ENCODE peak calls at places on chromosomes 4 and X, in six cellular contexts. One of them, this sample, is unnamed.

GRCh38 chrX:74493806-74494205 is 72.5 kb downstream of the SLC16A2 start:
- DNase-seq in neural progenitor cell: peak; percentile 23
- DNase-seq in CD4-positive, CD25-positive, alpha-beta regulatory T cell: no peak
- DNase-seq in A549: no peak
- DNase-seq in adrenal gland: no peak
- DNase-seq in CD8-positive, alpha-beta T cell: no peak
- DNase-seq in this sample: no peak

GRCh38 chr4:57499786-57500185 is 389.6 kb upstream of the IGFBP7 start:
- DNase-seq in neural progenitor cell: no peak
- DNase-seq in CD4-positive, CD25-positive, alpha-beta regulatory T cell: no peak
- DNase-seq in A549: peak; percentile 59
- DNase-seq in adrenal gland: no peak
- DNase-seq in CD8-positive, alpha-beta T cell: no peak
- DNase-seq in this sample: no peak

GRCh38 chr4:61004651-61005170 is 195.4 kb upstream of the ADGRL3 start:
- DNase-seq in neural progenitor cell: no peak
- DNase-seq in CD4-positive, CD25-positive, alpha-beta regulatory T cell: no peak
- DNase-seq in A549: no peak
- DNase-seq in adrenal gland: no peak
- DNase-seq in CD8-positive, alpha-beta T cell: no peak
- DNase-seq in this sample: no peak

GRCh38 chr4:141713771-141714445 is 77.5 kb downstream of the IL15 start:
- DNase-seq in neural progenitor cell: no peak
- DNase-seq in CD4-positive, CD25-positive, alpha-beta regulatory T cell: no peak
- DNase-seq in A549: peak; percentile 18
- DNase-seq in adrenal gland: no peak
- DNase-seq in CD8-positive, alpha-beta T cell: no peak
- DNase-seq in this sample: no peak

GRCh38 chr4:89753601-89754066 is 83.3 kb downstream of the SNCA start:
- DNase-seq in neural progenitor cell: no peak
- DNase-seq in CD4-positive, CD25-positive, alpha-beta regulatory T cell: no peak
- DNase-seq in A549: peak; percentile 62
- DNase-seq in adrenal gland: no peak
- DNase-seq in CD8-positive, alpha-beta T cell: no peak
- DNase-seq in this sample: no peak

GRCh38 chrX:153491351-153492152 is 3.2 kb upstream of the BGN start:
- DNase-seq in neural progenitor cell: no peak
- DNase-seq in CD4-positive, CD25-positive, alpha-beta regulatory T cell: no peak
- DNase-seq in A549: no peak
- DNase-seq in adrenal gland: no peak
- DNase-seq in CD8-positive, alpha-beta T cell: no peak
- DNase-seq in this sample: no peak

GRCh38 chr4:177220376-177220775 is 89.3 kb upstream of the NEIL3 start:
- DNase-seq in neural progenitor cell: no peak
- DNase-seq in CD4-positive, CD25-positive, alpha-beta regulatory T cell: no peak
- DNase-seq in A549: no peak
- DNase-seq in adrenal gland: no peak
- DNase-seq in CD8-positive, alpha-beta T cell: no peak
- DNase-seq in this sample: no peak

GRCh38 chrX:138897621-138898492 is 186.3 kb upstream of the FGF13 start:
- DNase-seq in neural progenitor cell: no peak
- DNase-seq in CD4-positive, CD25-positive, alpha-beta regulatory T cell: no peak
- DNase-seq in A549: no peak
- DNase-seq in adrenal gland: no peak
- DNase-seq in CD8-positive, alpha-beta T cell: no peak
- DNase-seq in this sample: no peak

GRCh38 chrX:134654398-134655012 is 3.8 kb downstream of the PLAC1 start:
- DNase-seq in neural progenitor cell: no peak
- DNase-seq in CD4-positive, CD25-positive, alpha-beta regulatory T cell: no peak
- DNase-seq in A549: no peak
- DNase-seq in adrenal gland: no peak
- DNase-seq in CD8-positive, alpha-beta T cell: no peak
- DNase-seq in this sample: no peak

GRCh38 chrX:80721186-80721585 is 88.5 kb downstream of the BRWD3 start:
- DNase-seq in neural progenitor cell: no peak
- DNase-seq in CD4-positive, CD25-positive, alpha-beta regulatory T cell: no peak
- DNase-seq in A549: no peak
- DNase-seq in adrenal gland: no peak
- DNase-seq in CD8-positive, alpha-beta T cell: no peak
- DNase-seq in this sample: no peak

GRCh38 chr4:83582289-83582756 is 46.4 kb downstream of the GPAT3 start:
- DNase-seq in neural progenitor cell: no peak
- DNase-seq in CD4-positive, CD25-positive, alpha-beta regulatory T cell: no peak
- DNase-seq in A549: peak; percentile 59
- DNase-seq in adrenal gland: peak; percentile 81
- DNase-seq in CD8-positive, alpha-beta T cell: no peak
- DNase-seq in this sample: no peak

GRCh38 chr4:101191302-101192098 is 155.8 kb downstream of the PPP3CA start:
- DNase-seq in neural progenitor cell: peak; percentile 56
- DNase-seq in CD4-positive, CD25-positive, alpha-beta regulatory T cell: no peak
- DNase-seq in A549: peak; percentile 88
- DNase-seq in adrenal gland: peak; percentile 97
- DNase-seq in CD8-positive, alpha-beta T cell: no peak
- DNase-seq in this sample: no peak

GRCh38 chr4:970854-971520 is 2.4 kb downstream of the DGKQ start:
- DNase-seq in neural progenitor cell: no peak
- DNase-seq in CD4-positive, CD25-positive, alpha-beta regulatory T cell: no peak
- DNase-seq in A549: no peak
- DNase-seq in adrenal gland: no peak
- DNase-seq in CD8-positive, alpha-beta T cell: no peak
- DNase-seq in this sample: no peak

GRCh38 chr4:971670-972500 is 1.5 kb downstream of the DGKQ start:
- DNase-seq in neural progenitor cell: no peak
- DNase-seq in CD4-positive, CD25-positive, alpha-beta regulatory T cell: no peak
- DNase-seq in A549: no peak
- DNase-seq in adrenal gland: no peak
- DNase-seq in CD8-positive, alpha-beta T cell: no peak
- DNase-seq in this sample: no peak

GRCh38 chr4:968221-968620 is 5.1 kb downstream of the DGKQ start:
- DNase-seq in neural progenitor cell: no peak
- DNase-seq in CD4-positive, CD25-positive, alpha-beta regulatory T cell: no peak
- DNase-seq in A549: no peak
- DNase-seq in adrenal gland: no peak
- DNase-seq in CD8-positive, alpha-beta T cell: no peak
- DNase-seq in this sample: no peak

GRCh38 chr4:968621-969394 is 4.6 kb downstream of the DGKQ start:
- DNase-seq in neural progenitor cell: no peak
- DNase-seq in CD4-positive, CD25-positive, alpha-beta regulatory T cell: no peak
- DNase-seq in A549: no peak
- DNase-seq in adrenal gland: no peak
- DNase-seq in CD8-positive, alpha-beta T cell: no peak
- DNase-seq in this sample: no peak

DNA sequence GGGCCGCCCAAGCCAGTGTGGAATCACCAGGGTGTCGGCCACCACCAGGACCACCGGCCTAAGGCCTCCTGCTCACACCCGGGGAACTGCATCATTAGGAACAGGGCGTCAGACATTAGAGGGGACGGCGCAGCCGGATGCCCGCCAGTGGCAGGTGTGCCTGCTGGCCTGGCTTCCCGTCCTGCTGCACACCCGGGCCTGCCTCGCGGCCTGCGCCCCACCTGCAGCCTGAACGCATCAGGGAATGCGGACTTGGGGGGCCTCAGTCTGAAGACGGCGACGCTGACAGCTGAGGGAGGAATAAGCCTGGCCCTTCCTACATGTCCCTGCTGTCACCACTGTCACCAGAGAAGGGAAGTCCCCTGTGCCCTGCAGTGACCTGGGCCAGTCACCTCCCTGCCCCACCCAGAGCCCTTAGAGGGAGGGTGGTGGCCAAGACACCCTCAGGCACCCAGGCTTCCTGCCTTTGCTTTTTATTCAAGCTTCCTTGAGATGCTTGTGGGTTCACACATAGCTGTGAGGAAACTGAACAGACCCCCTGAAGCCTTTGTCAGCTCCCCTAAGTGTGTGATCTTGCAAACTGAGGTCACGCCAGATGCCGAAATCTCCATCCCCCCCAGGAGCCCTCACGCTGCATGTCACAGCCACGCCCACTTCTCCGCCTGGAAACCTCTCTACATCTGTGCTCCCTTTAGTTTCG is 3.2 kb downstream of the DGKQ start:
- DNase-seq in neural progenitor cell: no peak
- DNase-seq in CD4-positive, CD25-positive, alpha-beta regulatory T cell: no peak
- DNase-seq in A549: no peak
- DNase-seq in adrenal gland: no peak
- DNase-seq in CD8-positive, alpha-beta T cell: peak; percentile 68
- DNase-seq in this sample: no peak
- H3K9me3 ChIP-seq in neural progenitor cell: no peaks in the 10 kb centered on the region
- H3K9me3 ChIP-seq in CD4-positive, CD25-positive, alpha-beta regulatory T cell: no peaks in the 10 kb centered on the region
- H3K9me3 ChIP-seq in A549: no peaks in the 10 kb centered on the region
- H3K9me3 ChIP-seq in adrenal gland: no peaks in the 10 kb centered on the region
- H3K9me3 ChIP-seq in CD8-positive, alpha-beta T cell: no peaks in the 10 kb centered on the region
- H3K9me3 ChIP-seq in this sample: no peaks in the 10 kb centered on the region

GRCh38 chr4:106142616-106143015 is 173.4 kb downstream of the TBCK start:
- DNase-seq in neural progenitor cell: no peak
- DNase-seq in CD4-positive, CD25-positive, alpha-beta regulatory T cell: no peak
- DNase-seq in A549: no peak
- DNase-seq in adrenal gland: no peak
- DNase-seq in CD8-positive, alpha-beta T cell: no peak
- DNase-seq in this sample: no peak
- H3K9me3 ChIP-seq in neural progenitor cell: no peaks in the 10 kb centered on the region
- H3K9me3 ChIP-seq in CD4-positive, CD25-positive, alpha-beta regulatory T cell: no peaks in the 10 kb centered on the region
- H3K9me3 ChIP-seq in A549: no peaks in the 10 kb centered on the region
- H3K9me3 ChIP-seq in adrenal gland: no peaks in the 10 kb centered on the region
- H3K9me3 ChIP-seq in CD8-positive, alpha-beta T cell: no peaks in the 10 kb centered on the region
- H3K9me3 ChIP-seq in this sample: no peaks in the 10 kb centered on the region

DNA sequence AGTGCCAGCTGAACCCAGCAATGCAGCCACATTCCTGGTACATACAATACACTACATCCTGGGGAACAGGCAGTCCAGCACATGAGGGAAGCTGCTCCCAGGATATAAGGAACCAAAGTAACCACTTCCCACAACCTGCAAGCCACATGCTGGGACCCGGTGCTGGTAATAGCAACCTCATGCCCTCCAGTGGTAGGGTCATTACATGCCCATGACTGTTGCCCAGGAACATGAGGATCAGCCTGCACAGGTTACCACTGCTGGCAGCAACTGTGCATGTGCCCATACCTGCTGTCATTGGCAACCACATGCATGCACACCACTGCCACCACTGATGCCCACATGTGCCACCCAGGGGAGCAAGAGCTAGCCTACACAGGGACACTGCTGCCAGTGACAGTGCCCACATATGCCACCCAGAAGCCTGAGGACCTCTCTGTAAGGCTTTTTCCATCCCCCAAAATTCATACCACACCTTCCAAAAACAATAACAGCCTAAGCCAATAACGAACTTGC is 1982.5 kb downstream of the ARAP2 start:
- DNase-seq in neural progenitor cell: peak; percentile 18
- DNase-seq in CD4-positive, CD25-positive, alpha-beta regulatory T cell: no peak
- DNase-seq in A549: no peak
- DNase-seq in adrenal gland: no peak
- DNase-seq in CD8-positive, alpha-beta T cell: no peak
- DNase-seq in this sample: no peak
- H3K9me3 ChIP-seq in neural progenitor cell: no peaks in the 10 kb centered on the region
- H3K9me3 ChIP-seq in CD4-positive, CD25-positive, alpha-beta regulatory T cell: no peaks in the 10 kb centered on the region
- H3K9me3 ChIP-seq in A549: no peaks in the 10 kb centered on the region
- H3K9me3 ChIP-seq in adrenal gland: no peaks in the 10 kb centered on the region
- H3K9me3 ChIP-seq in CD8-positive, alpha-beta T cell: no peaks in the 10 kb centered on the region
- H3K9me3 ChIP-seq in this sample: no peaks in the 10 kb centered on the region

DNA sequence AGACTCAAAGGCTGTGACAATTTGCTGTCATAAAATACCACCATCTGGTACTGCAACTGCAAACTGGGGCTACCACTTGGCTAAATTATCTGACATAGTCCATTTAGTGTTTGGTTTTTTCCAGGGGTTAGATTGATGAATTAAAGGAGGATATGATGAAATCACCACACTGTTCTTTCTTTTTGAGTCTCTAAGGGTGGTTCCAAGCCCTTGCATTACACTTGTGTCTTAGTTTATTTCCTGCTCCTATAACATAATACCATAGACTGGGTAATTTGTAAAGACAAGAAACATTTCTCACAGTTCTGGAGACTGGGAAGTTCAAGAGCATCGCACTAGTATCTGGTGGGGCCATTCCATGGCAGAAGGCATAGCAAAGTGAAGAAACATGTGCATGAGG is 32.0 kb upstream of the CD38 start:
- DNase-seq in neural progenitor cell: no peak
- DNase-seq in CD4-positive, CD25-positive, alpha-beta regulatory T cell: no peak
- DNase-seq in A549: no peak
- DNase-seq in adrenal gland: no peak
- DNase-seq in CD8-positive, alpha-beta T cell: no peak
- DNase-seq in this sample: no peak
- H3K9me3 ChIP-seq in neural progenitor cell: no peaks in the 10 kb centered on the region
- H3K9me3 ChIP-seq in CD4-positive, CD25-positive, alpha-beta regulatory T cell: peaks cover 15% of the 10 kb centered on the region
- H3K9me3 ChIP-seq in A549: peaks cover 13% of the 10 kb centered on the region
- H3K9me3 ChIP-seq in adrenal gland: no peaks in the 10 kb centered on the region
- H3K9me3 ChIP-seq in CD8-positive, alpha-beta T cell: no peaks in the 10 kb centered on the region
- H3K9me3 ChIP-seq in this sample: no peaks in the 10 kb centered on the region

GRCh38 chr4:7411896-7412585 is 22.7 kb downstream of the PSAPL1 start:
- DNase-seq in neural progenitor cell: no peak
- DNase-seq in CD4-positive, CD25-positive, alpha-beta regulatory T cell: no peak
- DNase-seq in A549: no peak
- DNase-seq in adrenal gland: no peak
- DNase-seq in CD8-positive, alpha-beta T cell: no peak
- DNase-seq in this sample: no peak

GRCh38 chr4:7412586-7412975 is 22.1 kb downstream of the PSAPL1 start:
- DNase-seq in neural progenitor cell: no peak
- DNase-seq in CD4-positive, CD25-positive, alpha-beta regulatory T cell: no peak
- DNase-seq in A549: no peak
- DNase-seq in adrenal gland: no peak
- DNase-seq in CD8-positive, alpha-beta T cell: no peak
- DNase-seq in this sample: peak; percentile 3

GRCh38 chr4:7410470-7410869 is 24.3 kb downstream of the PSAPL1 start:
- DNase-seq in neural progenitor cell: no peak
- DNase-seq in CD4-positive, CD25-positive, alpha-beta regulatory T cell: no peak
- DNase-seq in A549: no peak
- DNase-seq in adrenal gland: no peak
- DNase-seq in CD8-positive, alpha-beta T cell: no peak
- DNase-seq in this sample: no peak

GRCh38 chr4:7411491-7411890 is 23.2 kb downstream of the PSAPL1 start:
- DNase-seq in neural progenitor cell: no peak
- DNase-seq in CD4-positive, CD25-positive, alpha-beta regulatory T cell: no peak
- DNase-seq in A549: no peak
- DNase-seq in adrenal gland: no peak
- DNase-seq in CD8-positive, alpha-beta T cell: no peak
- DNase-seq in this sample: no peak

DNA sequence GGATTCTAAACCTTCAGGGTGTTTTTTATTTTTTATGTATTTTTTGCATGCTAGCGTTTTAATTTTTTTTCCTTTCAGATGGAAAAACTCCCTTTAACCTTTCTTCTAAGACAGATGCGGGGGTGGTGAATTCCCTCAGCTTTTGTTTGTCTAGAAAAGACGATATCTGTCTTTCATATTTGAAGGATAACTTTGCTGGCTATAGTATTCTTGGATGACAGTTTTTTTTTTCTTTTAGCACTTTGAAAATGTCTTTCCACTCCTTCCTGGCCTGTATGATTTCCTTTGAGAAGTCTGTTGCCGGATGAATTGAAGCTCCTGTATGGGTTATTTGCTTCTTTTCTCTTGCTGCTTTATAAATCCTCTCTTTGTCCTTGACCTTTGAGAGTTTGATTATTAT is 26.6 kb downstream of the PSAPL1 start:
- DNase-seq in neural progenitor cell: no peak
- DNase-seq in CD4-positive, CD25-positive, alpha-beta regulatory T cell: no peak
- DNase-seq in A549: no peak
- DNase-seq in adrenal gland: no peak
- DNase-seq in CD8-positive, alpha-beta T cell: no peak
- DNase-seq in this sample: no peak
- H3K9me3 ChIP-seq in neural progenitor cell: peaks cover 21% of the 10 kb centered on the region
- H3K9me3 ChIP-seq in CD4-positive, CD25-positive, alpha-beta regulatory T cell: peaks cover 4% of the 10 kb centered on the region
- H3K9me3 ChIP-seq in A549: peaks cover 3% of the 10 kb centered on the region
- H3K9me3 ChIP-seq in adrenal gland: no peaks in the 10 kb centered on the region
- H3K9me3 ChIP-seq in CD8-positive, alpha-beta T cell: no peaks in the 10 kb centered on the region
- H3K9me3 ChIP-seq in this sample: peaks cover 3% of the 10 kb centered on the region

GRCh38 chrX:64377753-64378152 is 17.5 kb downstream of the MTMR8 start:
- DNase-seq in neural progenitor cell: no peak
- DNase-seq in CD4-positive, CD25-positive, alpha-beta regulatory T cell: no peak
- DNase-seq in A549: no peak
- DNase-seq in adrenal gland: no peak
- DNase-seq in CD8-positive, alpha-beta T cell: no peak
- DNase-seq in this sample: no peak
- H3K9me3 ChIP-seq in neural progenitor cell: no peaks in the 10 kb centered on the region
- H3K9me3 ChIP-seq in CD4-positive, CD25-positive, alpha-beta regulatory T cell: peaks cover 38% of the 10 kb centered on the region
- H3K9me3 ChIP-seq in A549: no peaks in the 10 kb centered on the region
- H3K9me3 ChIP-seq in adrenal gland: no peaks in the 10 kb centered on the region
- H3K9me3 ChIP-seq in CD8-positive, alpha-beta T cell: no peaks in the 10 kb centered on the region
- H3K9me3 ChIP-seq in this sample: no peaks in the 10 kb centered on the region